ENCODE peak calls at places on chromosome 18, in eight cellular contexts. V is esophagus squamous epithelium; M is activated gamma-delta T cell treated with Interleukin-2 at 50 U/mL for 16 hours; Q is stimulated activated CD8-positive, alpha-beta memory T cell treated with anti-CD3 and anti-CD28 coated beads, Interleukin-4, amount 100 ng/mL, for 1 hour; T is neural progenitor cell; L is AML-193; Z is HTR-8/SVneo; D is NCI-H2029. B is an unnamed sample.
A peak's percentile ranks its signal among the peaks of the same experiment; 100 is the strongest.

GRCh38 chr18:76399613-76400391 is 95.2 kb downstream of the ZNF516 start:
- DNase-seq in V (no peak), M (no peak), Q (no peak), T (peak; percentile 12), L (no peak), Z (no peak), D (no peak), B (no peak)

GRCh38 chr18:75377975-75378673 is 49.4 kb downstream of the SMIM21 start:
- DNase-seq in V (no peak), M (no peak), Q (no peak), T (no peak), L (no peak), Z (no peak), D (no peak), B (no peak)

GRCh38 chr18:62596145-62597005 is 73.5 kb downstream of the ZCCHC2 start:
- DNase-seq in V (no peak), M (no peak), Q (no peak), T (peak; percentile 55), L (no peak), Z (peak; percentile 10), D (no peak), B (no peak)

GRCh38 chr18:685438-685837 is 27.0 kb downstream of the ENOSF1 start:
- DNase-seq in V (no peak), M (no peak), Q (no peak), T (peak; percentile 38), L (no peak), Z (no peak), D (no peak), B (no peak)

GRCh38 chr18:48554610-48555400 is 16.0 kb downstream of the CTIF start:
- DNase-seq in V (no peak), M (no peak), Q (no peak), T (no peak), L (no peak), Z (no peak), D (no peak), B (no peak)

GRCh38 chr18:46250084-46250811 is 146.1 kb downstream of the HAUS1 start:
- DNase-seq in V (no peak), M (peak; percentile 36), Q (peak; percentile 8), T (no peak), L (peak; percentile 83), Z (peak; percentile 48), D (peak; percentile 83), B (no peak)

GRCh38 chr18:12308386-12309100 is 502 bp downstream of the TUBB6 start:
- DNase-seq in V (peak; percentile 21), M (no peak), Q (no peak), T (peak; percentile 87), L (no peak), Z (peak; percentile 61), D (no peak), B (peak; percentile 57)

GRCh38 chr18:58723810-58724602 is 52.7 kb downstream of the MALT1 start:
- DNase-seq in V (no peak), M (no peak), Q (no peak), T (no peak), L (no peak), Z (no peak), D (no peak), B (no peak)

GRCh38 chr18:31723998-31724711 is 36.5 kb downstream of the SLC25A52 start:
- DNase-seq in V (no peak), M (no peak), Q (no peak), T (no peak), L (no peak), Z (no peak), D (no peak), B (no peak)

GRCh38 chr18:61772293-61772848 is 120.4 kb downstream of the RNF152 start:
- DNase-seq in V (no peak), M (no peak), Q (no peak), T (no peak), L (no peak), Z (no peak), D (no peak), B (no peak)

GRCh38 chr18:58792086-58792485 is 72.6 kb upstream of the ZNF532 start:
- DNase-seq in V (no peak), M (no peak), Q (no peak), T (no peak), L (no peak), Z (no peak), D (no peak), B (no peak)

GRCh38 chr18:43869451-43870008 is 592.2 kb upstream of the SYT4 start:
- DNase-seq in V (no peak), M (no peak), Q (no peak), T (no peak), L (no peak), Z (no peak), D (peak; percentile 13), B (no peak)